ENCODE peak calls at places on chromosomes 5 and 9, in four cellular contexts. H is HEK293T, R is HepG2, U is GM12878. J is an unnamed sample.

GRCh38 chr9:123761905-123762605 is 167.9 kb downstream of the DENND1A start:
- DNase-seq in H (no peak), R (peak; percentile 66), U (no peak), J (no peak)

GRCh38 chr9:86903461-86904010 is 43.8 kb downstream of the GAS1 start:
- DNase-seq in H (no peak), R (no peak), U (no peak), J (no peak)

GRCh38 chr5:13524931-13525330 is 419.6 kb downstream of the DNAH5 start:
- DNase-seq in H (no peak), R (no peak), U (no peak), J (no peak)

GRCh38 chr5:96254980-96255681 is 177.9 kb downstream of the PCSK1 start:
- DNase-seq in H (no peak), R (no peak), U (no peak), J (no peak)

GRCh38 chr9:123999668-124000067 is 11.9 kb upstream of the LHX2 start:
- DNase-seq in H (peak; percentile 42), R (no peak), U (no peak), J (no peak)

GRCh38 chr5:71589903-71590302 is 2.8 kb downstream of the MCCC2 start:
- DNase-seq in H (no peak), R (no peak), U (peak; percentile 36), J (no peak)

GRCh38 chr5:122743231-122743630 is 31.6 kb upstream of the SNX2 start:
- DNase-seq in H (no peak), R (no peak), U (no peak), J (no peak)

GRCh38 chr5:147452137-147452838 is 57.6 kb downstream of the DPYSL3 start:
- DNase-seq in H (no peak), R (no peak), U (no peak), J (no peak)

DNA sequence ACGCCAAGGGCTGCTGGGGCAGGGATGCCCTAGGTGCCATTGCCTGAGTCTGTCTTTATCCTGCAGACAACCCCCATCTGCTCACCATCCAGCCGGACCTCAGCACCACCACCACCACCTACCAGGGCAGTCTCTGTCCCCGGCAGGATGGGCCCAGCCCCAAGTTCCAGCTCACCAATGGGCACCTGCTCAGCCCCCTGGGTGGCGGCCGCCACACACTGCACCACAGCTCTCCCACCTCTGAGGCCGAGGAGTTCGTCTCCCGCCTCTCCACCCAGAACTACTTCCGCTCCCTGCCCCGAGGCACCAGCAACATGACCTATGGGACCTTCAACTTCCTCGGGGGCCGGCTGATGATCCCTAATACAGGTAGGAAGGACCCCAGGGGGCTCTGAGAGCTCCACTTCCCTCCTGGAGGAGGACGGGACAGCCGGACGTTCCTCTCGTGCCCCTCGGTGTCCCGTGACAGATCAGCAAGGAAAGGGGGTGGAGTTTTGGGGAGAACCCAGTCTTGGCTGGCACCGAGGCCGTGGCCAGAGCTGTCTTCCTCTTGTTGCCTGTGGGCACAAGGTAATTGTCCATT is 24.9 kb downstream of the HK3 start:
- DNase-seq in H (no peak), R (no peak), U (no peak), J (no peak)
- TF ChIP-seq FOXM1 in H (no peak), R (no peak), U (no peak), J (no peak)

DNA sequence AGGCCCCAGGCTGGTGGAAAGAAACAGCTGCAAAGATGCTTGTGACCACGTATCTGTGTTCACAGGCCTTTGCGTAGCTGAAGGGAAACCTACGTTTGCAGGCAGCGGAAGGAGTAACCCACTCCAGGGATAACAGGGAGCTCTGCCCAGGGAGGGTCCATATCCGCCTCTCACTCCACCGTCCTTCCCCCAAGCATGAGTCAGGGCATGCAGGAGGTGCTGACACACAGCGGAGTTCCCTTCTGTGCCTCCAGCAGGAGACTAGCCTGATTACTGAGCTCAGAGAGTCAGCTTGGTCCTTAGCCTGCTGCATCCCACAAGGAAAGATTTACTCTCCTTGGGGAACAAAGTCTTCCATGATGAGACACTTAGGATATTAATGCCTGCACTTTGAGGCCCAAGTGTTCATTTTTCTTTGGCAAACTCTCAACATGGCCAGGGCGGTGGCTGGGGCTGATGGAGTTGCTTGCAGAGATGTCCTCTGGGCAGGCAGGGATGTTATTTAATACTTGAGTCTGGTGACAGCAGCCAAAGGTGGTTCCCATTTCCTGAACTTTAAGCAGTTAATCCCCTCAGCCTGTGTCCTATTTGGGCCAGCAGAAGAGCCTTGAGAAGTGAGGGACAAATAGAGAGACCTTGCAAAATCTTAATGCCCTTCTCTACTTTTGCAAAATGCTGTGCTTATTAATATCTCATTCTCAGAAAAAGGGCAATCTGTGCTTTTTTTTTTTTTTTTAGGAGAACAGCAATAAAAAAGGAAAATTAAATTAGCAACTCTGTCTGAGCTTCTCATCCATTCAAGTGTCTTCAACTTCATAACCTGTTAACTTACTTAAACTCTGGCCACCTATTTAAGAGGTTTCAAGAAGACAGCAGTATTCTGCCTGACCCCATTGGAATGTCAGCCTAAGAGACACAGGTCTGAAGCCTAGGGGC is 222.1 kb downstream of the HSPA4 start:
- DNase-seq in H (peak; percentile 15), R (no peak), U (no peak), J (no peak)
- TF ChIP-seq FOXM1 in H (no peak), R (no peak), U (no peak), J (no peak)

GRCh38 chr9:137592767-137593166 is 2.5 kb upstream of the ZMYND19 start:
- DNase-seq in H (no peak), R (no peak), U (no peak), J (no peak)
- TF ChIP-seq FOXM1 in H (no peak), R (no peak), U (no peak), J (no peak)

DNA sequence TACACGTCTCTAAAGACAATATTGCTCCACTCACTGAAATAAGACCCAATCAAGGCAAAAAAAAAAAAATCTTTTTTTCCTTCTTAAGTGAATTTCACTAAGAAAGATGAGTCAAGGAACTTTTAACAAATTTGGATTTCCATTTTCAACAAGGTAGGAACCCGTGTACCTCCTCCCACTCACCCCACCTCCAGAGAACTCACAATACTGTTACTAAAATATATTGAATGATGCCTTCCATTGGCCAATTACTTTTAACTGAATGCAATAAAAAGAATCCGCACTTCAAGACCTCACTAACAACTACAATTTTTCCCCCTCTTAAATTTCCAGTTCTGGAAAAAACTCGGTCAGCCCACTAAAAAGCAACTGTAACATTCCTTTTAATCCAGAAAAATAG is 50.7 kb downstream of the FBXW11 start:
- DNase-seq in H (no peak), R (no peak), U (no peak), J (no peak)
- TF ChIP-seq FOXM1 in H (no peak), R (no peak), U (no peak), J (no peak)

GRCh38 chr5:93296338-93296737 is 284.7 kb downstream of the NR2F1-AS1 start:
- DNase-seq in H (no peak), R (no peak), U (no peak), J (no peak)

GRCh38 chr5:93289915-93290314 is 291.1 kb downstream of the NR2F1-AS1 start:
- DNase-seq in H (no peak), R (peak; percentile 46), U (no peak), J (no peak)

GRCh38 chr5:93299596-93300308 is 281.3 kb downstream of the NR2F1-AS1 start:
- DNase-seq in H (peak; percentile 16), R (no peak), U (no peak), J (no peak)

GRCh38 chr5:93294996-93295395 is 286.0 kb downstream of the NR2F1-AS1 start:
- DNase-seq in H (no peak), R (no peak), U (no peak), J (no peak)

GRCh38 chr5:93294184-93294583 is 286.8 kb downstream of the NR2F1-AS1 start:
- DNase-seq in H (no peak), R (no peak), U (no peak), J (no peak)
- TF ChIP-seq FOXM1 in H (no peak), R (no peak), U (no peak), J (no peak)

GRCh38 chr9:74556685-74557084 is 59.5 kb downstream of the RORB start:
- DNase-seq in H (no peak), R (no peak), U (no peak), J (no peak)
- TF ChIP-seq FOXM1 in H (no peak), R (no peak), U (no peak), J (no peak)

GRCh38 chr5:81254886-81255285 is 21.8 kb downstream of the CKMT2 start:
- DNase-seq in H (no peak), R (no peak), U (no peak), J (no peak)
- TF ChIP-seq FOXM1 in H (no peak), R (no peak), U (no peak), J (no peak)